ENCODE peak calls at places on chromosomes 4 and X, in six cellular contexts. R is transverse colon, D is A549, M is ovary, F is sigmoid colon, U is K562. T is an unnamed sample.

GRCh38 chrX:155225774-155226173 is 9.5 kb downstream of the VBP1 start:
- DNase-seq in R (no peak), F (no peak), U (no peak), M (no peak), D (no peak), T (no peak)

GRCh38 chr4:162201673-162202072 is 37.9 kb upstream of the FSTL5 start:
- DNase-seq in U (no peak), D (no peak), F (no peak), R (no peak), M (no peak), T (no peak)

GRCh38 chr4:12231098-12231497 is 802.4 kb upstream of the HS3ST1 start:
- DNase-seq in F (no peak), R (no peak), D (no peak), U (no peak), M (no peak), T (no peak)

GRCh38 chr4:56186808-56187523 is 200.3 kb downstream of the AASDH start:
- DNase-seq in M (no peak), D (no peak), F (no peak), U (no peak), R (no peak), T (no peak)

GRCh38 chr4:84496356-84497219 is 2.5 kb downstream of the NKX6-1 start:
- DNase-seq in U (no peak), D (no peak), R (no peak), M (no peak), F (no peak), T (no peak)

GRCh38 chr4:80072607-80073361 is at the start of gene ANTXR2:
- DNase-seq in R (peak), U (peak), M (peak), D (peak), F (peak), T (peak)

GRCh38 chrX:131288738-131289511 is at the start of gene IGSF1:
- DNase-seq in D (peak), F (peak), U (peak), M (peak), R (peak), T (no peak)

GRCh38 chr4:121728798-121729226 is 32.0 kb upstream of the ANXA5 start:
- DNase-seq in D (peak), U (no peak), M (no peak), F (no peak), R (no peak), T (no peak)

GRCh38 chr4:2484993-2485392 is 16.1 kb downstream of the RNF4 start:
- DNase-seq in F (peak), D (no peak), R (peak), M (no peak), U (no peak), T (peak)

GRCh38 chrX:5526191-5526590 is 702.5 kb downstream of the NLGN4X start:
- DNase-seq in U (no peak), F (no peak), D (no peak), R (no peak), M (no peak), T (no peak)

GRCh38 chr4:119659576-119659975 is 31.0 kb upstream of the PDE5A start:
- DNase-seq in M (no peak), F (no peak), R (no peak), U (no peak), D (peak), T (no peak)

GRCh38 chrX:53266914-53267313 is 14.5 kb downstream of the IQSEC2 start:
- DNase-seq in D (no peak), R (no peak), F (no peak), M (no peak), U (peak), T (no peak)

GRCh38 chrX:4656419-4656818 is 943.0 kb upstream of the PRKX start:
- DNase-seq in U (no peak), M (no peak), R (no peak), D (no peak), F (no peak), T (no peak)

GRCh38 chr4:188160406-188160805 is 21.2 kb downstream of the TRIML1 start:
- DNase-seq in M (no peak), U (no peak), D (no peak), F (no peak), R (no peak), T (no peak)

DNA sequence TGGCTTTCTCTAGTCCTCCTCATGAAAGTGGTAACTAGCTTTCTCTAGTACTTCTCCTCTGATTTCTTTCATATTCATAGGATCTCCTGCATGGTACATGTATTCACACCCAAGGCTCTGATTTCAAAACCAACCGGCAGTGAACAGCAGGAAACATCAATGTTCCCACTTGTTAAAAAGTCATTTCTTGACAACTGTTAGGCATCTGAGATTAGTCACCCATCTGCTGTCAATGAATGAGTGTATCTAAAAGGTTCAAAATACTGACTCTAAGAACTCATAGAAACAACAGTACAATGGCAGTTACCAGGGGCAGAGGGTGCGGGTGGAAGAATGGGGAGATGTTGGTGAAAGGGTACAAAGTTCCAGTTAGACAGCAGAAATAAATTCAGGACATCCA is 31.5 kb upstream of the PUDP start:
- DNase-seq in D (no peak), M (no peak), F (no peak), R (no peak), U (no peak), T (no peak)
- TF ChIP-seq CTCF in D (no peak), M (no peak), F (no peak), R (no peak), U (no peak), T (no peak)

GRCh38 chr4:77095101-77095826 is 19.5 kb upstream of the CCNI start:
- DNase-seq in D (peak), F (peak), R (peak), U (peak), M (peak), T (no peak)

GRCh38 chr4:77089880-77090279 is 14.1 kb upstream of the CCNI start:
- DNase-seq in M (no peak), R (no peak), F (no peak), D (no peak), U (no peak), T (no peak)

GRCh38 chr4:77092832-77093800 is 17.3 kb upstream of the CCNI start:
- DNase-seq in D (no peak), U (no peak), M (no peak), R (no peak), F (no peak), T (peak)
- TF ChIP-seq POLR2A in D (no peak), U (no peak), M (no peak), R (no peak), F (no peak), T (no peak)

GRCh38 chrX:47216393-47216925 is 2.0 kb upstream of the CDK16 start:
- DNase-seq in D (no peak), M (no peak), F (no peak), U (no peak), R (no peak), T (no peak)

GRCh38 chrX:47218280-47218919 is at the start of gene CDK16:
- DNase-seq in M (peak), R (peak), D (peak), F (peak), U (peak), T (peak)

GRCh38 chrX:47218920-47219815 is 687 bp downstream of the CDK16 start:
- DNase-seq in F (peak), D (peak), M (peak), U (peak), R (peak), T (no peak)

GRCh38 chrX:47217852-47218279 is 615 bp upstream of the CDK16 start:
- DNase-seq in M (peak), F (peak), U (peak), R (peak), D (peak), T (peak)

DNA sequence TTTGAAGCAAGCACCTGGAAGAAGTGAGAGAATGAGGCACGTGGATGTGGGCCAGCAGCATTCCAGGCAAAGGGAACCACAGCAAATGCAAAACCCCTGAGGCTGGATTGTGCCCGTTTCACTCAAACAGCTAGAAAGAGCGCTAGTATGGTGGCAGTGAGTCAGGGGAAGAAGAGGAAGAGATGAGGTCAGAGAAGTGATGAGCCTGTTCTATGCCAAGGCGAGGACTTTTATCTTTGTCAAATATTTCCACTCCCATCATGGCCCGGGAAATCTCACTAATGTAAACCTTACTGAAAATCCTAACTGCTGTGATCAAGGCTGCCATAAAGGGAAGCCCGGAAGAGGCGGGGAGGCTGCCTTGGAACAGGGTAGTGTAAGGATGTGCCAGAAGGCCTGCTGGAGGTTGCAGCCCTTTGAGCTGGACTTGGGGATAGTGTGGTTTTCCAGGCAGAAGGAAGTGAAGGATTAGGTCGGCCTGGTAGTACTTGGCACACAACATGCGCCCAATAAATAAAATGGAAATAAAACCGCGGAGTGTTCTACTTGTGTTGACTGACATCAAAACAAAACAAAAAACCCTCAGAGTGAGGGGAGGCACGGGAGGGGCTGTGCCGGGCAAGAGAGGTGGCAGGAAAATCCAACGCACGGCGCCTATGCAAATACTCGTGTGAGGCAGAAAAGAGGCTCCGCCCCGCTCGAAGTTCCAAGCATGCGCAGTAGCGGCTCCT is 1.2 kb upstream of the CDK16 start:
- DNase-seq in D (no peak), R (no peak), U (no peak), F (peak), M (no peak), T (no peak)
- TF ChIP-seq EP300 in D (no peak), R (no peak), U (no peak), F (no peak), M (no peak), T (no peak)

GRCh38 chr4:67333663-67334062 is 211.6 kb downstream of the CENPC start:
- DNase-seq in F (no peak), R (no peak), D (no peak), M (no peak), U (no peak), T (no peak)

GRCh38 chr4:67327245-67327860 is 217.9 kb downstream of the CENPC start:
- DNase-seq in M (peak), D (peak), R (peak), U (peak), F (no peak), T (no peak)

GRCh38 chr4:67332627-67333026 is 212.7 kb downstream of the CENPC start:
- DNase-seq in U (peak), F (no peak), R (no peak), M (no peak), D (peak), T (no peak)
- TF ChIP-seq CTCF in U (peak), F (no peak), R (peak), M (no peak), D (no peak), T (no peak)

DNA sequence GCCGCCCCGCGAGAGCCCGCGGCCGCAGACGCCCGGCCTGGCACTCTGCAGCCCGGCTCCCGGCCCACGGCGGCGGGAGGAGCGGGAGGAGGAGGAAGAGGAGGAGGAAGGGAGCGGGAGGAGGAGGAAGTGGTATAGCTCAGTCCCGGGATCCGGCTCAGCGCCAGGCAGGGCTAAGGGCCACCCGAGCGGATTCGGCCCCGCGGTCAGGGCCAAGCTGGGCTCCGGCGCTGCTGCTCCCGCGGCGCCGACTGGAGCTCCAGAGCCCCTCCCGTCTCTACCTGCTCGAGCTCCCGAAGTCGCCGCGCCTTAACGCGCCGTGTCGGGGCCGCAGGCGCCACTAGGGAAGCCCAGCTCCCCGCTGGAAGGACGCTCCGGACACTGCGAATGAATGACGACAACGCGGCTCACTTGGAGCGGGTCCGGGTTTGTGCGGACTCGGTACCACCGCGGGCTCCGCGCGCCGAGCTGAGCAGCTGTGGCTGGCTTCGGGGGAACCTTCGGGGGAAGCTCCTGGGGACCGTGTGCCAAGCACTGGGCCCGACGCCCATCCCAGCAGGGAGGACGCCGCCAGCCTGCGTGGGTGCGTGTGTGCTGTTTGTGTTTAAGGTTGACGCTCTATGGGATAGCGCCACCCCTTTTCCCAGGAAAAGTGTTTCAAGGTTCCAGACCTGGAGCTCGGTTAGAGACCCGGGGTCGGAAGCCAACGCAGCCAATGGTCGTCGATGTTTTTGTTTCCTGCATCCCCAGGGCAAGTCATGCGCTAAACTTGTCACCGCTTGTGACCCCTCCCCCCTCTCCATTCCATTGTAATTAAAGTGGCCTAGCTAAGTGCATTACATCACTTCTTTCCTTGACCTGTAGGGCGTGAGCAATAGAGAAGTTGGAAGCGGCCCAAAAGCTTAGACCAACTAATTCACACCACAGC is at the start of gene TBC1D9:
- DNase-seq in R (peak), F (peak), U (no peak), M (peak), D (peak), T (no peak)
- TF ChIP-seq POLR2A in R (peak), F (no peak), U (no peak), M (peak), D (peak), T (no peak)

T was measured in esophagus muscularis mucosa.